ENCODE peak calls at places on chromosomes 1 and 21, in six cellular contexts. J, Z, H, C, P and M are unnamed samples.

GRCh38 chr1:236130372-236130771 is 12.0 kb upstream of the GPR137B start:
- DNase-seq in P (no peak), H (no peak), Z (no peak), J (no peak), C (no peak), M (no peak)

GRCh38 chr1:174433451-174433850 is 14.3 kb upstream of the GPR52 start:
- DNase-seq in P (no peak), J (no peak), H (no peak), C (no peak), Z (no peak), M (no peak)

GRCh38 chr1:92481598-92482403 is 4.9 kb downstream of the GFI1 start:
- DNase-seq in P (no peak), Z (no peak), J (no peak), C (no peak), H (no peak), M (peak)

GRCh38 chr1:93537404-93537803 is 89.5 kb downstream of the FNBP1L start:
- DNase-seq in H (no peak), P (no peak), C (no peak), J (no peak), Z (no peak), M (no peak)

GRCh38 chr21:39612233-39613028 is at the start of gene B3GALT5:
- DNase-seq in H (no peak), P (no peak), C (peak), Z (no peak), J (no peak), M (no peak)

GRCh38 chr1:6486433-6487011 is 4.9 kb downstream of the PLEKHG5 start:
- DNase-seq in J (peak), Z (peak), P (peak), C (peak), H (peak), M (peak)

GRCh38 chr1:5329068-5329739 is 663.0 kb downstream of the NPHP4 start:
- DNase-seq in H (no peak), C (no peak), Z (no peak), J (no peak), P (peak), M (no peak)

GRCh38 chr1:208455821-208456220 is 211.6 kb upstream of the PLXNA2 start:
- DNase-seq in P (no peak), H (no peak), J (no peak), Z (no peak), C (no peak), M (no peak)

GRCh38 chr1:70819785-70820184 is 227.8 kb downstream of the PTGER3 start:
- DNase-seq in Z (no peak), C (no peak), P (no peak), H (no peak), J (no peak), M (no peak)

GRCh38 chr1:27366411-27367159 is at the start of gene MAP3K6:
- DNase-seq in J (no peak), P (no peak), Z (peak), C (no peak), H (peak), M (peak)

GRCh38 chr1:103107696-103108524 is at the start of gene COL11A1:
- DNase-seq in H (no peak), Z (no peak), C (no peak), P (no peak), J (no peak), M (no peak)

GRCh38 chr1:204188959-204189639 is 7.2 kb downstream of the KISS1 start:
- DNase-seq in Z (no peak), C (no peak), H (no peak), P (no peak), J (no peak), M (no peak)

GRCh38 chr1:18100493-18101063 is 7.0 kb upstream of the IGSF21 start:
- DNase-seq in C (peak), Z (peak), P (peak), H (peak), J (peak), M (no peak)

GRCh38 chr21:15015622-15016471 is 49.0 kb downstream of the NRIP1 start:
- DNase-seq in C (no peak), Z (no peak), J (no peak), H (no peak), P (no peak), M (no peak)

GRCh38 chr1:178232949-178233348 is 139.0 kb downstream of the RASAL2 start:
- DNase-seq in J (no peak), C (no peak), H (no peak), P (no peak), Z (no peak), M (no peak)

GRCh38 chr1:24251501-24251900 is 64.4 kb upstream of the IFNLR1 start:
- DNase-seq in H (no peak), J (no peak), C (no peak), Z (no peak), P (no peak), M (no peak)

GRCh38 chr1:41523071-41523470 is 38.6 kb upstream of the EDN2 start:
- DNase-seq in P (no peak), Z (no peak), C (no peak), H (no peak), J (no peak), M (no peak)

GRCh38 chr1:218275823-218276222 is 9.3 kb upstream of the RRP15 start:
- DNase-seq in J (no peak), P (no peak), Z (no peak), H (no peak), C (no peak), M (no peak)

GRCh38 chr1:6819641-6820040 is 34.4 kb downstream of the CAMTA1 start:
- DNase-seq in P (no peak), H (no peak), Z (no peak), J (no peak), C (no peak), M (no peak)

GRCh38 chr1:207259391-207259790 is 62.1 kb upstream of the CD55 start:
- DNase-seq in Z (no peak), J (no peak), P (no peak), H (no peak), C (no peak), M (peak)

GRCh38 chr1:159992161-159992560 is 38.1 kb upstream of the SLAMF9 start:
- DNase-seq in J (no peak), P (no peak), H (no peak), Z (no peak), C (no peak), M (no peak)

GRCh38 chr1:84078824-84079167 is 65.3 kb upstream of the PRKACB start:
- DNase-seq in C (no peak), J (no peak), Z (no peak), P (no peak), H (no peak), M (no peak)